ENCODE peak calls at places on chromosomes 5 and 9, in seven cellular contexts. Z is T47D; S is ecto neural progenitor cell; G is GM23338; H is GM12892; R is stimulated activated CD4-positive, alpha-beta T cell treated with anti-CD3 and anti-CD28 coated beads, Interleukin-1b, Interleukin-23, amount 100 ng/mL, for 48 hours; I is GOT3. K is an unnamed sample.

GRCh38 chr5:14326035-14326909 is 183.1 kb downstream of the TRIO start:
- DNase-seq in I (no peak), R (no peak), Z (no peak), S (no peak), H (no peak), G (peak; percentile 52), K (no peak)

GRCh38 chr5:112492291-112492690 is 73.2 kb upstream of the EPB41L4A start:
- DNase-seq in G (peak; percentile 88), R (peak; percentile 32), S (peak; percentile 63), H (peak; percentile 34), I (peak; percentile 39), Z (peak; percentile 45), K (no peak)

GRCh38 chr9:127637322-127637847 is 25.3 kb downstream of the STXBP1 start:
- DNase-seq in I (no peak), S (no peak), R (no peak), H (no peak), Z (no peak), G (no peak), K (no peak)

GRCh38 chr9:18255747-18256146 is 218.2 kb upstream of the ADAMTSL1 start:
- DNase-seq in I (no peak), R (no peak), H (no peak), G (no peak), S (no peak), Z (no peak), K (no peak)

GRCh38 chr9:77678136-77678535 is 30.0 kb upstream of the GNA14 start:
- DNase-seq in Z (no peak), R (no peak), I (no peak), H (no peak), G (no peak), S (no peak), K (no peak)

GRCh38 chr5:169979871-169980270 is 424 bp downstream of the INSYN2B start:
- DNase-seq in G (peak; percentile 61), R (no peak), H (no peak), Z (no peak), S (no peak), I (no peak), K (no peak)

GRCh38 chr5:102713278-102713677 is 41.8 kb upstream of the PAM start:
- DNase-seq in S (no peak), H (no peak), G (no peak), Z (no peak), R (no peak), I (no peak), K (no peak)

GRCh38 chr5:68381909-68382308 is 166.4 kb downstream of the PIK3R1 start:
- DNase-seq in R (no peak), H (no peak), I (no peak), S (no peak), G (no peak), Z (no peak), K (no peak)

GRCh38 chr9:130299785-130300615 is 34.4 kb downstream of the HMCN2 start:
- DNase-seq in G (no peak), H (no peak), Z (no peak), I (no peak), S (no peak), R (no peak), K (no peak)

GRCh38 chr5:172705576-172706084 is 64.6 kb downstream of the NEURL1B start:
- DNase-seq in H (no peak), I (no peak), R (no peak), S (no peak), Z (no peak), G (no peak), K (no peak)

GRCh38 chr5:150138551-150139265 is 16.9 kb downstream of the PDGFRB start:
- DNase-seq in I (no peak), H (no peak), G (peak; percentile 74), Z (no peak), S (peak; percentile 83), R (no peak), K (peak; percentile 38)

GRCh38 chr5:128036961-128037360 is 46.6 kb upstream of the SLC12A2 start:
- DNase-seq in G (no peak), H (no peak), I (no peak), Z (peak; percentile 18), R (no peak), S (no peak), K (no peak)

GRCh38 chr5:175809531-175810121 is 61.8 kb upstream of the CPLX2 start:
- DNase-seq in Z (no peak), S (no peak), G (peak; percentile 53), I (peak; percentile 19), R (no peak), H (no peak), K (peak; percentile 71)

GRCh38 chr5:14068136-14068535 is 75.0 kb upstream of the TRIO start:
- DNase-seq in Z (no peak), H (no peak), I (no peak), S (no peak), R (no peak), G (no peak), K (no peak)

GRCh38 chr5:93579561-93580386 is 1.2 kb downstream of the NR2F1-AS1 start:
- DNase-seq in I (no peak), S (peak; percentile 80), H (no peak), Z (no peak), G (peak; percentile 69), R (no peak), K (peak; percentile 20)

GRCh38 chr5:68231414-68232076 is 16.0 kb downstream of the PIK3R1 start:
- DNase-seq in S (no peak), R (no peak), I (no peak), G (no peak), Z (no peak), H (no peak), K (no peak)

GRCh38 chr9:27247756-27248155 is 49.2 kb downstream of the EQTN start:
- DNase-seq in Z (peak; percentile 19), I (no peak), R (no peak), H (no peak), G (peak; percentile 82), S (peak; percentile 57), K (peak; percentile 43)

GRCh38 chr5:179919487-179920060 is 11.9 kb upstream of the TBC1D9B start:
- DNase-seq in H (no peak), Z (no peak), I (no peak), G (no peak), R (no peak), S (no peak), K (no peak)

GRCh38 chr5:127894461-127894860 is 189.1 kb upstream of the SLC12A2 start:
- DNase-seq in G (no peak), Z (no peak), I (no peak), H (no peak), R (no peak), S (no peak), K (no peak)

GRCh38 chr5:32193591-32193990 is 19.5 kb upstream of the GOLPH3 start:
- DNase-seq in S (no peak), H (no peak), I (no peak), R (no peak), G (no peak), Z (no peak), K (peak; percentile 77)

GRCh38 chr9:16708638-16709435 is 161.6 kb downstream of the BNC2 start:
- DNase-seq in I (no peak), G (peak; percentile 88), H (no peak), Z (no peak), S (peak; percentile 50), R (no peak), K (no peak)

GRCh38 chr9:35570709-35571108 is 34.4 kb upstream of the TESK1 start:
- DNase-seq in I (no peak), Z (no peak), G (no peak), R (peak; percentile 68), H (no peak), S (no peak), K (no peak)

GRCh38 chr5:93512799-93513198 is 68.2 kb downstream of the NR2F1-AS1 start:
- DNase-seq in I (no peak), R (no peak), S (no peak), G (no peak), Z (no peak), H (no peak), K (no peak)

GRCh38 chr5:1931590-1932138 is 48.9 kb upstream of the IRX4 start:
- DNase-seq in Z (no peak), G (peak; percentile 60), I (no peak), R (no peak), H (no peak), S (peak; percentile 81), K (no peak)

GRCh38 chr5:55568629-55569512 is 34.1 kb upstream of the PLPP1 start:
- DNase-seq in H (no peak), S (no peak), I (no peak), G (peak; percentile 28), Z (no peak), R (no peak), K (no peak)

GRCh38 chr5:43582082-43583005 is 20.6 kb upstream of the NNT start:
- DNase-seq in I (no peak), H (no peak), G (no peak), Z (no peak), S (no peak), R (no peak), K (no peak)

GRCh38 chr9:129836342-129837007 is 1.2 kb downstream of the USP20 start:
- DNase-seq in Z (no peak), R (peak; percentile 44), S (no peak), H (no peak), G (peak; percentile 38), I (no peak), K (no peak)

GRCh38 chr9:89145086-89145485 is 33.5 kb downstream of the SHC3 start:
- DNase-seq in R (no peak), G (no peak), Z (no peak), I (no peak), S (no peak), H (no peak), K (no peak)

GRCh38 chr9:88976888-88977257 is 14.4 kb upstream of the S1PR3 start:
- DNase-seq in S (peak; percentile 15), G (no peak), H (no peak), R (no peak), I (no peak), Z (no peak), K (no peak)

K was measured in T1000.